ENCODE peak calls at places on chromosomes 3 and 15, in six cellular contexts. Z is endothelial cell, J is left ventricle myocardium inferior, V is activated B cell treated with CpG ODN at 0.5 μM for 24 hours, E is left lung, B is kidney. Q is an unnamed sample.
A peak's percentile ranks its signal among the peaks of the same experiment; 100 is the strongest.

GRCh38 chr15:87736921-87737389 is 519.6 kb downstream of the NTRK3 start:
- DNase-seq in Z (no peak), J (no peak), V (no peak), E (no peak), B (no peak), Q (no peak)

GRCh38 chr3:38146504-38146903 is 8.0 kb downstream of the MYD88 start:
- DNase-seq in Z (no peak), J (no peak), V (no peak), E (no peak), B (no peak), Q (no peak)

GRCh38 chr15:35379972-35380371 is 166.0 kb downstream of the DPH6 start:
- DNase-seq in Z (no peak), J (no peak), V (no peak), E (no peak), B (no peak), Q (no peak)

GRCh38 chr15:70772402-70772801 is 9.0 kb upstream of the UACA start:
- DNase-seq in Z (no peak), J (no peak), V (no peak), E (no peak), B (no peak), Q (no peak)

GRCh38 chr15:57048930-57049550 is 130.6 kb downstream of the TCF12 start:
- DNase-seq in Z (no peak), J (no peak), V (no peak), E (no peak), B (no peak), Q (no peak)

GRCh38 chr15:64865126-64865997 is 23.6 kb downstream of the PLEKHO2 start:
- DNase-seq in Z (no peak), J (no peak), V (peak; percentile 39), E (no peak), B (no peak), Q (no peak)

GRCh38 chr15:59917504-59918157 is 86.5 kb upstream of the FOXB1 start:
- DNase-seq in Z (peak; percentile 85), J (no peak), V (peak; percentile 17), E (peak; percentile 55), B (peak; percentile 67), Q (peak; percentile 66)

GRCh38 chr3:135100349-135100741 is 305.3 kb downstream of the EPHB1 start:
- DNase-seq in Z (no peak), J (no peak), V (no peak), E (no peak), B (no peak), Q (no peak)

GRCh38 chr3:72487078-72487765 is 361.0 kb downstream of the SHQ1 start:
- DNase-seq in Z (no peak), J (peak; percentile 46), V (no peak), E (peak; percentile 84), B (peak; percentile 96), Q (no peak)

GRCh38 chr15:79849789-79850188 is 47.0 kb downstream of the MTHFS start:
- DNase-seq in Z (peak; percentile 58), J (no peak), V (no peak), E (no peak), B (no peak), Q (no peak)

GRCh38 chr15:59170295-59170881 is 36.3 kb upstream of the LDHAL6B start:
- DNase-seq in Z (peak; percentile 19), J (no peak), V (no peak), E (peak; percentile 47), B (peak; percentile 94), Q (no peak)

GRCh38 chr3:119778811-119779210 is 3.1 kb upstream of the NR1I2 start:
- DNase-seq in Z (no peak), J (no peak), V (no peak), E (no peak), B (no peak), Q (no peak)

GRCh38 chr15:60265057-60265456 is 132.7 kb downstream of the ANXA2 start:
- DNase-seq in Z (no peak), J (no peak), V (no peak), E (no peak), B (no peak), Q (no peak)

GRCh38 chr15:90691369-90691768 is 25.8 kb upstream of the BLM start:
- DNase-seq in Z (no peak), J (no peak), V (no peak), E (no peak), B (no peak), Q (no peak)

GRCh38 chr3:133384331-133385027 is 15.4 kb upstream of the BFSP2 start:
- DNase-seq in Z (peak; percentile 74), J (peak; percentile 38), V (peak; percentile 22), E (peak; percentile 54), B (no peak), Q (peak; percentile 61)

DNA sequence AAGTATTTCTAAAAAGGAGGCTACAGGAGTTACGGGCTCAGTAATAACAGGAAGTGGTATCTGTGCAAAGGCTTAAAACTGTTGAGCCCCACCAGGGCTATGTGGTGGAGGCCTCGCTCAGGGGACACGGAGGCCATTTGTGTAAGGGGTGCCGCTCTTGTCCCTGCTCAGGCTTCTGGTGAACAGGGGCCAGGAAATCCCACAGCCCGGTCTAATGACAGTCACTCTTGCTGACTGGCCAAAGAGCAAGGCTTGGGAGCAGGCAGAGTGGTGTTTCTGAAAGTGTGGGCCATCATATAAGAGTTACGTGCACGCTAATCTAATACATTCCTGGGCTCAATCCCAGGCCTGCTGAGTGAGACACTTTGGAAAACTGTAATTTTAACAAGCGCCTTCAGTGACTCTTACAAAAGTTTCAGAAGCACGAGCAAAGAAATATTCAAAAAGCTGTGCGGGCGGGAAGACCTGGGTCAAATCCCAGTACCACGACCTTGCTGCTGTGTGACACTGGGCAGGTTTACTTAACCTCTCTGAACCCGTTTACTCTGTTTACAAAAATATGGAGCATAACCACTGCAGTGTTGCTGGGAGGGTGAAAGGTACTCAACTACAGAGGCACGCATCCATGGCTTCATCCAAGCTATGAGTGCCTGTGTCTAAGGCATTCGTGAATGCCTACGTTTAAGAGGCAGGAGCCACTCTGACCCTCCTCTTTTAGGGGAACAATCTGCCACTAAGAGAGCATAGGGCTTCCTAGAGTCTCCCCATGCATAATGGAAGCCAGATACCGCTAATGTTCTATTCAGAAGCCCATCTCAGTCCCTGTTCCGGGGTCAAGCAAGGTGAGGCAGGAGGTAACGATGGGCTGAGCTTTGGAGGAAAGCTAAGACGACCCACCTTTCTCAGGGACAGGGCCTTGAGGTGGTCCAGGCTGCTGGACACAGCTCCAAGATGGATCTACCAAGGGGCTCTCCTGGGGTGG is 2.0 kb downstream of the ATP10A start:
- DNase-seq in Z (no peak), J (no peak), V (no peak), E (no peak), B (no peak), Q (no peak)
- TF ChIP-seq CTCF in Z (no peak), J (no peak), V (no peak), E (no peak), B (no peak), Q (no peak)

GRCh38 chr3:64225695-64226499 is 631 bp upstream of the PRICKLE2 start:
- DNase-seq in Z (no peak), J (no peak), V (no peak), E (no peak), B (no peak), Q (no peak)
- TF ChIP-seq CTCF in Z (peak; percentile 10), J (no peak), V (no peak), E (no peak), B (no peak), Q (no peak)

GRCh38 chr3:179321585-179322322 is 1.1 kb upstream of the ZNF639 start:
- DNase-seq in Z (peak; percentile 31), J (no peak), V (no peak), E (no peak), B (no peak), Q (no peak)
- TF ChIP-seq CTCF in Z (peak; percentile 30), J (peak; percentile 61), V (no peak), E (peak; percentile 35), B (peak; percentile 24), Q (peak; percentile 43)

GRCh38 chr15:89480505-89480904 is 15.9 kb downstream of the RHCG start:
- DNase-seq in Z (no peak), J (no peak), V (no peak), E (no peak), B (peak; percentile 12), Q (no peak)
- TF ChIP-seq CTCF in Z (no peak), J (no peak), V (no peak), E (no peak), B (no peak), Q (no peak)

DNA sequence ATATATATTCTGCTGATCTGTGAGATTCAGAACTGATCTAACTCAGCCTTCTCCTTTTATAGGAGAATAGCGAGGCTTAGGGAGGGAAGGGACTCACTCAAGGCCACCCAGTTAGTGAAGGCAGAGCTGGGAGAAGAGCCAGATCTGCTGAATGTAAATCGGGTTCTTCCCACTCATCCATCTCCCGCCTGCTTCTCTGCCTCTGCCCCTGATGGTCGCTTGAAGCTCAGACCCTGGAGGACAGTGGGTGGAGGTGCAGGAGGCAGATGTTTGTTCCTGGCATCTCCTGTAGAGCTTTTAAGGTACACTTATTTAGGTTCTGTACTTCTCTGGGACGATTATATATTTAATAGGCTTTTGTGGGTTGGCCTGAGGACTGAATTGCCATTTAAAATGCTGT is 4.3 kb downstream of the PDIA5 start:
- DNase-seq in Z (no peak), J (no peak), V (no peak), E (no peak), B (no peak), Q (no peak)
- TF ChIP-seq CTCF in Z (no peak), J (no peak), V (no peak), E (no peak), B (no peak), Q (peak; percentile 37)

GRCh38 chr3:54891540-54891897 is 36.3 kb downstream of the LRTM1 start:
- DNase-seq in Z (no peak), J (peak; percentile 74), V (no peak), E (peak; percentile 80), B (peak; percentile 91), Q (no peak)
- TF ChIP-seq CTCF in Z (no peak), J (peak; percentile 70), V (no peak), E (peak; percentile 46), B (peak; percentile 27), Q (peak; percentile 14)

GRCh38 chr3:51384730-51385473 is at the start of gene MANF:
- DNase-seq in Z (peak; percentile 96), J (peak; percentile 98), V (peak; percentile 89), E (peak; percentile 98), B (peak; percentile 100), Q (peak; percentile 94)
- TF ChIP-seq CTCF in Z (no peak), J (peak; percentile 32), V (no peak), E (peak; percentile 42), B (peak; percentile 6), Q (no peak)

DNA sequence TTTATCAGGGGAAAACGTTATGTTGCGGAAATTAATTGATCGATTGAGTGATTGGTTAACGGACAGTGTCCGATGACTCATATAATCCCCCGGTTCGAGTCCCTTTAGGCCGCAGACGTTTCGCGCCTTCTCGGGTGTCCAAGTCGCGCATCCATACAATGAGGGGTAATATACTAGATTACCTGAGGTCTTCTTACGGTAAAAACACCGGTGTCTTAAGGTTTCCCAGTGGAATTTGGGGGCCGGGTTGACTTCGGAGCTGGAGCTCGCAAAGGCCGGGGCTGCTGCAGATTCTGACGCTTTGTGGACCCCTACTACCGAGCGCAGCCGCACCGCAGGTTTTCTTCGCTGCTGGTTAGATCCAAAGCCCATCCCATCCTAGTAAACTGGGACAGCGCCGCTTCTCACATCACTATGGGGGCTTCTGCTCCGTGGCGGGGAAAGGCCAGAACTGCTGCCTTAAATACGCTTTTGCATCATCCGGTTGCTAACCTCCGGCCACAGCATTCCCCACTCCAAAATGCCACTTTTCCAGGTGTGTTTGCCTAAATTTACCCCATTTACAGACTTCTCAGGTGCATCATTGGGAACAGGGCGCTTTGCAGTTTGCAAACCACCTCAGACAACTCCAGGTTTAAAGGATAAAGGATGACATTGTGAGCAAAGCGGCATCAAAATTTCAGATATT is 858 bp upstream of the SACM1L start:
- DNase-seq in Z (peak; percentile 49), J (no peak), V (peak; percentile 24), E (no peak), B (no peak), Q (peak; percentile 16)
- TF ChIP-seq CTCF in Z (no peak), J (no peak), V (no peak), E (no peak), B (no peak), Q (no peak)